ENCODE peak calls at places on chromosomes 12 and 14, in nine cellular contexts. F is Panc1, Q is A549, H is aorta, U is cardiac muscle cell, D is left lung, Y is adrenal gland, N is PC-9, E is tibial artery. V is an unnamed sample.

GRCh38 chr14:69473271-69473670 is 11.3 kb upstream of the PLEKHD1 start:
- DNase-seq in F (no peak), Q (no peak), H (no peak), U (no peak), D (no peak), Y (no peak), N (peak), E (no peak), V (no peak)

GRCh38 chr12:112980491-112981158 is 2.3 kb downstream of the OAS2 start:
- DNase-seq in F (no peak), Q (no peak), H (no peak), U (no peak), D (no peak), Y (no peak), N (no peak), E (no peak), V (no peak)

GRCh38 chr12:112524676-112525425 is 106.1 kb downstream of the PTPN11 start:
- DNase-seq in F (no peak), Q (peak), H (no peak), U (no peak), D (no peak), Y (no peak), N (peak), E (no peak), V (peak)

GRCh38 chr12:32139064-32139421 is 32.4 kb downstream of the BICD1 start:
- DNase-seq in F (no peak), Q (no peak), H (no peak), U (peak), D (no peak), Y (no peak), N (no peak), E (no peak), V (no peak)

GRCh38 chr12:11684393-11684792 is 34.9 kb downstream of the ETV6 start:
- DNase-seq in F (no peak), Q (no peak), H (no peak), U (no peak), D (no peak), Y (no peak), N (no peak), E (no peak), V (no peak)

GRCh38 chr12:109736552-109737108 is 23.0 kb downstream of the FAM222A start:
- DNase-seq in F (no peak), Q (no peak), H (peak), U (peak), D (peak), Y (peak), N (no peak), E (peak), V (no peak)

GRCh38 chr12:71955946-71956345 is 17.3 kb downstream of the TPH2 start:
- DNase-seq in F (no peak), Q (no peak), H (no peak), U (no peak), D (no peak), Y (no peak), N (no peak), E (no peak), V (no peak)

GRCh38 chr12:28611115-28611435 is 420.8 kb downstream of the CCDC91 start:
- DNase-seq in F (no peak), Q (no peak), H (no peak), U (no peak), D (no peak), Y (no peak), N (peak), E (no peak), V (peak)

GRCh38 chr14:81209187-81209836 is 11.4 kb downstream of the GTF2A1 start:
- DNase-seq in F (no peak), Q (no peak), H (no peak), U (no peak), D (no peak), Y (no peak), N (no peak), E (no peak), V (no peak)

GRCh38 chr14:90274019-90274418 is 17.7 kb downstream of the PSMC1 start:
- DNase-seq in F (no peak), Q (peak), H (no peak), U (no peak), D (no peak), Y (no peak), N (no peak), E (no peak), V (no peak)

GRCh38 chr12:11763760-11764520 is 114.5 kb downstream of the ETV6 start:
- DNase-seq in F (no peak), Q (no peak), H (no peak), U (peak), D (no peak), Y (no peak), N (no peak), E (no peak), V (no peak)

GRCh38 chr12:128864516-128865186 is 11.4 kb downstream of the GLT1D1 start:
- DNase-seq in F (no peak), Q (no peak), H (no peak), U (peak), D (no peak), Y (no peak), N (no peak), E (peak), V (no peak)

GRCh38 chr14:24883571-24883970 is 166.4 kb downstream of the STXBP6 start:
- DNase-seq in F (no peak), Q (no peak), H (no peak), U (no peak), D (no peak), Y (no peak), N (no peak), E (no peak), V (no peak)

GRCh38 chr12:42364692-42365091 is 38.7 kb downstream of the PPHLN1 start:
- DNase-seq in F (no peak), Q (no peak), H (no peak), U (no peak), D (no peak), Y (no peak), N (no peak), E (no peak), V (no peak)

GRCh38 chr14:51018521-51018920 is 74.2 kb upstream of the PYGL start:
- DNase-seq in F (no peak), Q (no peak), H (no peak), U (no peak), D (no peak), Y (no peak), N (no peak), E (no peak), V (no peak)

GRCh38 chr12:12791756-12792346 is 6.4 kb downstream of the APOLD1 start:
- DNase-seq in F (no peak), Q (no peak), H (no peak), U (peak), D (no peak), Y (no peak), N (no peak), E (no peak), V (no peak)

GRCh38 chr12:46661161-46661845 is 164.5 kb downstream of the SLC38A4 start:
- DNase-seq in F (peak), Q (peak), H (no peak), U (peak), D (no peak), Y (no peak), N (peak), E (no peak), V (no peak)

GRCh38 chr14:101735453-101735852 is 26.1 kb upstream of the PPP2R5C start:
- DNase-seq in F (no peak), Q (no peak), H (no peak), U (no peak), D (no peak), Y (no peak), N (no peak), E (no peak), V (no peak)

GRCh38 chr14:101732128-101732527 is 29.4 kb upstream of the PPP2R5C start:
- DNase-seq in F (no peak), Q (no peak), H (no peak), U (no peak), D (no peak), Y (no peak), N (peak), E (no peak), V (no peak)

GRCh38 chr14:101736071-101736470 is 25.4 kb upstream of the PPP2R5C start:
- DNase-seq in F (no peak), Q (no peak), H (no peak), U (no peak), D (no peak), Y (no peak), N (no peak), E (no peak), V (no peak)

GRCh38 chr14:101733211-101733610 is 28.3 kb upstream of the PPP2R5C start:
- DNase-seq in F (no peak), Q (no peak), H (no peak), U (no peak), D (no peak), Y (no peak), N (no peak), E (no peak), V (peak)

DNA sequence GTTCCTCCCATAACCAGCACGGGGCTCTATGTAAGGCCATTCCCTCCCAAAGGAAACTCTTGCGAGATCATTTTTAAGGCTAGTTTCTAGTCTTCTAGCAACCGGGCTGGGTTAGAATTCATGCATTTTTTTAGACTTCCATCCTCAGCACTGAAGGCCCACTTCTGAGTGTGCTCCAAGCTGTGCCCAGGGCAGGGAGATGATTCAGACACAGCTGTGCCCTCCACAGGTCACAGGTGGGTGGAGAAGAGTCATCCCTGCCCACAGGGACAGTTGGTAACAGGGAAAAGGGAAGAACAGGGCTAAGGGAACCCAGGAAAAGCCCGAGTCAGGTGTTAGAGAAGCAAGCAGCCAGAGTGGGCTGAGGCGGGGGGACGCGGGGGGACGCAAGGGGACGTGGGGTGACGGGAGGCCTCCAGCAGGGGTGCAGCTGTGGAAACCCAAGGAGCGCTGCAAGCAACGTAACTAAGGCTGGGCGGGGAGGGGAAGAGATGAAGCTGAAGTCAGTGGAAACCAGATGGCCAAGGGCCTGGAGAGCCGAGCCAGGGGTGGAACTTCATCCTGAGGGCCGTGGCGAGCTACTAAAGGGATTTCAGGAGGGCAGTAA is 27.2 kb upstream of the PPP2R5C start:
- DNase-seq in F (no peak), Q (no peak), H (no peak), U (no peak), D (no peak), Y (no peak), N (no peak), E (no peak), V (no peak)
- H3K27ac ChIP-seq in F (no peak), Q (no peak), H (no peak), U (no peak), D (no peak), Y (no peak), N (peak), E (no peak), V (no peak)

GRCh38 chr14:67977468-67978034 is 158.0 kb downstream of the RAD51B start:
- DNase-seq in F (no peak), Q (no peak), H (no peak), U (peak), D (no peak), Y (no peak), N (no peak), E (no peak), V (no peak)
- H3K27ac ChIP-seq in F (peak), Q (peak), H (no peak), U (no peak), D (no peak), Y (no peak), N (no peak), E (no peak), V (no peak)

GRCh38 chr14:75842624-75843023 is 139.2 kb downstream of the TGFB3 start:
- DNase-seq in F (no peak), Q (no peak), H (no peak), U (no peak), D (no peak), Y (no peak), N (no peak), E (no peak), V (no peak)
- H3K27ac ChIP-seq in F (no peak), Q (no peak), H (no peak), U (peak), D (no peak), Y (no peak), N (no peak), E (no peak), V (no peak)

GRCh38 chr12:117674313-117674712 is 294.5 kb downstream of the KSR2 start:
- DNase-seq in F (no peak), Q (no peak), H (no peak), U (no peak), D (no peak), Y (no peak), N (no peak), E (no peak), V (no peak)

GRCh38 chr12:117674763-117675162 is 294.0 kb downstream of the KSR2 start:
- DNase-seq in F (no peak), Q (no peak), H (no peak), U (no peak), D (no peak), Y (no peak), N (no peak), E (no peak), V (no peak)

DNA sequence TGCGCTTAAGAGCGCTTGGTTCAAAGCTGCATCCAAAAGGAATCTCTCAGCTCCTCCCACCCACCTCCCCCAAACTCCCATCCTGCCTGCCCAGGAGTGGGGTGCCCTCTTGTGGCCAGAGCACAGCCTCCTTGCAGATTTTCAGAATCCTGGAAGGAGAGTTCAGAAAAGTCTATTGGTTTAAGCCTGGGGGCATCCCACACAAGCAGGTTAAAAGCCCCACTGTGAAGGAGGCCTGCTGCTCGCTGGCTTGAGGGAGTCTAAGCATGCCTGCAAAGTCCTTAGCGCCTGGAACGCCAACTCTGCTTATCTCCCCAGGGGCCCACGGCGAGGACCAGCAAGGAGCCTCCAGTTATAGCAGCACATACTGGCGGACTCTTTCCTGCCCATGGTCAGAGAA is 297.1 kb downstream of the KSR2 start:
- DNase-seq in F (no peak), Q (peak), H (no peak), U (peak), D (no peak), Y (peak), N (peak), E (no peak), V (no peak)
- H3K27ac ChIP-seq in F (no peak), Q (peak), H (no peak), U (no peak), D (no peak), Y (no peak), N (no peak), E (no peak), V (no peak)

DNA sequence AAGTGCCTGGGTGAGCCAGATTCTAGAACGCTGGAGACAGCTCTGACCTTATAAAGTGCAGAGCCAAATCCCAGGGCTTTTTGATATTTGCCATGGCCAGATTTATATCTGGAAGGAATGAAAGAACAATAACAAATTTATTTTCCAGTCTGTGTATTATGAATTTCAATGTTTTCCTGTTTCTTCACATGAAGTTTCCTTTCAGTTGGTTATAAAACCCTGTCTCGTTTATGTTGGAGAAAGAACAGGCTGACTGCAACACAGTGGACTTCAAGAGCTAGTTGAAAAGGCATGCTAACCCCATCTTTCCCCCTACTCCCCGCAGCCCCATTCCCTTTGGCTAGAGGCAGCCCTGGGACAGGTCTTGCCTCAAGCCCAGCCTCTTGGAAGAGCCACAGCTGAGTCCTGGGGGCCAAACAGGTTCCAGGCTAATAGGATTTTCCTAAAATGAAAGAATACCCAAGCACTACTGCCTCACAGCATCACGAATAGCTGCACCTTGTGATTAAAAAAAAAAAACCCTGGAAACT is 1.7 kb downstream of the FBLN5 start:
- DNase-seq in F (no peak), Q (no peak), H (no peak), U (no peak), D (no peak), Y (no peak), N (no peak), E (no peak), V (no peak)
- H3K27ac ChIP-seq in F (no peak), Q (no peak), H (peak), U (no peak), D (no peak), Y (peak), N (no peak), E (peak), V (no peak)

DNA sequence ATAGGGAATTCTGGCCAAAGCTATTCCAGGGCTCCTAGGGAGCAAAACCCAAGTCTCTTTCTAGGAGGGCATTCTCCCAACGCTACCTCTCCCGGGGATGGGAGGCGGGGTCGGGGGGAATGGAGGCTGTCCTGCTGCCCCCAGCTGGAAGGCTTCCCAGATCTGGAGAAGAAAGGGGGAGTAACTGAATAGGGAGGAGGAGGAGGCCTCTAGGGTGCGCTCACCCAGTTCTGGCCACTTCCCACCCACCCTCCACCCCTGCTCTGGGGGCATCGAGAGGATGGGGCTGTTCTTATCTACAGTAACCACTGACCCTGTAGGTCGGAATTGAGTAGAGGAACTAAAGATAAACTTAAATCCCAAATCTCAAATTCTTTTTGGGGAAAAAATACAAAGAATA is 577 bp upstream of the RNASE1 start:
- DNase-seq in F (no peak), Q (no peak), H (no peak), U (no peak), D (no peak), Y (no peak), N (no peak), E (no peak), V (no peak)
- H3K27ac ChIP-seq in F (no peak), Q (no peak), H (no peak), U (no peak), D (peak), Y (peak), N (no peak), E (no peak), V (no peak)

GRCh38 chr12:95633049-95633545 is 81.8 kb upstream of the USP44 start:
- DNase-seq in F (no peak), Q (peak), H (peak), U (no peak), D (peak), Y (peak), N (peak), E (peak), V (peak)
- H3K27ac ChIP-seq in F (peak), Q (peak), H (no peak), U (no peak), D (peak), Y (peak), N (peak), E (peak), V (peak)

V was measured in epithelial cell of prostate.